ENCODE peak calls at places on chromosome X, in six cellular contexts. W is Peyer's patch; N is activated naive CD4-positive, alpha-beta T cell treated with anti-CD3 and anti-CD28 coated beads for 36 hours; F is H1; M is colonic mucosa; A is nucleus accumbens. J is an unnamed sample.

GRCh38 chrX:144722307-144722706 is 525.0 kb upstream of the SPANXN1 start:
- DNase-seq in M (no peak), W (no peak), A (no peak), N (no peak), F (peak; percentile 5), J (no peak)

GRCh38 chrX:9907645-9908387 is 59.3 kb upstream of the CLDN34 start:
- DNase-seq in W (no peak), M (no peak), F (no peak), N (no peak), A (no peak), J (no peak)

GRCh38 chrX:48903290-48903689 is 5.6 kb downstream of the PQBP1 start:
- DNase-seq in F (no peak), M (no peak), A (no peak), W (no peak), N (no peak), J (no peak)

GRCh38 chrX:6793000-6793399 is 258.1 kb upstream of the VCX3A start:
- DNase-seq in N (no peak), F (no peak), M (no peak), A (no peak), W (no peak), J (no peak)

GRCh38 chrX:38055170-38055847 is 49.0 kb downstream of the SYTL5 start:
- DNase-seq in N (no peak), F (no peak), A (no peak), M (no peak), W (no peak), J (peak; percentile 29)

GRCh38 chrX:101483705-101484104 is 1.6 kb upstream of the ARMCX4 start:
- DNase-seq in A (no peak), N (no peak), M (no peak), F (no peak), W (no peak), J (no peak)

GRCh38 chrX:15146515-15146914 is 123.4 kb downstream of the ASB9 start:
- DNase-seq in W (no peak), M (peak; percentile 47), F (no peak), A (no peak), N (peak; percentile 19), J (peak; percentile 23)

GRCh38 chrX:96453139-96453538 is 231.5 kb upstream of the DIAPH2 start:
- DNase-seq in A (no peak), M (no peak), W (no peak), N (no peak), F (no peak), J (peak; percentile 5)

GRCh38 chrX:24242649-24243556 is 71.0 kb downstream of the SUPT20HL2 start:
- DNase-seq in W (peak; percentile 42), F (no peak), A (no peak), N (no peak), M (peak; percentile 29), J (peak; percentile 79)

GRCh38 chrX:118552501-118552900 is 56.9 kb downstream of the DOCK11 start:
- DNase-seq in N (peak; percentile 11), F (no peak), A (no peak), W (no peak), M (no peak), J (no peak)

GRCh38 chrX:17247144-17247543 is 127.9 kb upstream of the NHS start:
- DNase-seq in W (no peak), M (no peak), N (no peak), F (no peak), A (no peak), J (no peak)

GRCh38 chrX:21949689-21950088 is 9.2 kb downstream of the SMS start:
- DNase-seq in A (no peak), M (no peak), N (no peak), F (no peak), W (no peak), J (no peak)

GRCh38 chrX:7746861-7747260 is 96.1 kb upstream of the VCX start:
- DNase-seq in W (no peak), N (no peak), F (no peak), M (no peak), A (no peak), J (no peak)

GRCh38 chrX:48156014-48156413 is 25.6 kb downstream of the SPACA5B start:
- DNase-seq in N (no peak), W (no peak), M (no peak), A (no peak), F (no peak), J (no peak)

GRCh38 chrX:136065044-136065671 is 79.9 kb downstream of the SLC9A6 start:
- DNase-seq in W (no peak), F (no peak), N (peak; percentile 56), A (no peak), M (no peak), J (no peak)

GRCh38 chrX:119105826-119106225 is 21.8 kb downstream of the KIAA1210 start:
- DNase-seq in N (no peak), A (no peak), M (no peak), W (no peak), F (no peak), J (no peak)

GRCh38 chrX:145832796-145833195 is 15.2 kb downstream of the SLITRK2 start:
- DNase-seq in W (no peak), M (no peak), F (no peak), A (no peak), N (no peak), J (no peak)

GRCh38 chrX:65545456-65545855 is 10.9 kb upstream of the LAS1L start:
- DNase-seq in F (no peak), M (no peak), A (no peak), N (no peak), W (no peak), J (no peak)

GRCh38 chrX:2243913-2244460 is 256.8 kb downstream of the DHRSX start:
- DNase-seq in W (no peak), N (no peak), M (no peak), F (no peak), A (no peak), J (no peak)

GRCh38 chrX:17846045-17846444 is 15.1 kb downstream of the RAI2 start:
- DNase-seq in F (no peak), M (no peak), N (no peak), A (no peak), W (no peak), J (no peak)